ENCODE peak calls at places on chromosomes 12 and 14, in eight cellular contexts. M, J, X, V, A, N, W and S are unnamed samples.

GRCh38 chr14:31927348-31927826 is 149.7 kb upstream of the ARHGAP5 start:
- DNase-seq in M (no peak), J (no peak), X (peak; percentile 67), V (no peak), A (peak; percentile 87), N (no peak), W (peak; percentile 20), S (no peak)

GRCh38 chr12:51324953-51325352 is 979 bp upstream of the BIN2 start:
- DNase-seq in M (no peak), J (no peak), X (no peak), V (no peak), A (no peak), N (no peak), W (no peak), S (no peak)

GRCh38 chr14:34983148-34983760 is 462 bp downstream of the SRP54 start:
- DNase-seq in M (no peak), J (no peak), X (no peak), V (no peak), A (no peak), N (no peak), W (no peak), S (no peak)

GRCh38 chr14:35532783-35533356 is 1.1 kb upstream of the INSM2 start:
- DNase-seq in M (no peak), J (no peak), X (no peak), V (no peak), A (no peak), N (peak; percentile 10), W (no peak), S (no peak)

GRCh38 chr12:124494751-124495129 is 72.7 kb downstream of the NCOR2 start:
- DNase-seq in M (no peak), J (no peak), X (no peak), V (no peak), A (no peak), N (no peak), W (no peak), S (no peak)

GRCh38 chr14:105475916-105476845 is 1.6 kb downstream of the CRIP2 start:
- DNase-seq in M (no peak), J (no peak), X (no peak), V (peak; percentile 67), A (no peak), N (no peak), W (no peak), S (no peak)

GRCh38 chr12:65163755-65164154 is 5.6 kb upstream of the LEMD3 start:
- DNase-seq in M (no peak), J (no peak), X (no peak), V (no peak), A (no peak), N (no peak), W (no peak), S (no peak)

GRCh38 chr12:113388351-113388750 is 15.3 kb downstream of the SDS start:
- DNase-seq in M (no peak), J (no peak), X (no peak), V (no peak), A (no peak), N (no peak), W (no peak), S (no peak)

GRCh38 chr14:41623737-41624136 is 17.1 kb downstream of the LRFN5 start:
- DNase-seq in M (no peak), J (no peak), X (no peak), V (no peak), A (no peak), N (no peak), W (no peak), S (no peak)

GRCh38 chr12:122528992-122529391 is 1.9 kb downstream of the KNTC1 start:
- DNase-seq in M (no peak), J (no peak), X (no peak), V (no peak), A (no peak), N (no peak), W (no peak), S (no peak)

GRCh38 chr12:103075848-103076247 is 118.4 kb downstream of the ASCL1 start:
- DNase-seq in M (no peak), J (no peak), X (no peak), V (no peak), A (no peak), N (no peak), W (no peak), S (no peak)

GRCh38 chr14:69459122-69459521 is 25.4 kb upstream of the PLEKHD1 start:
- DNase-seq in M (no peak), J (no peak), X (no peak), V (no peak), A (no peak), N (no peak), W (no peak), S (no peak)

GRCh38 chr14:60514378-60515243 is 5.7 kb downstream of the SIX6 start:
- DNase-seq in M (no peak), J (no peak), X (no peak), V (no peak), A (no peak), N (no peak), W (peak; percentile 84), S (no peak)

GRCh38 chr14:103847954-103848719 is 762 bp upstream of the PPP1R13B start:
- DNase-seq in M (no peak), J (peak; percentile 9), X (no peak), V (no peak), A (no peak), N (no peak), W (peak; percentile 59), S (no peak)

GRCh38 chr12:52093346-52093745 is 13.8 kb downstream of the SMIM41 start:
- DNase-seq in M (no peak), J (no peak), X (no peak), V (no peak), A (no peak), N (no peak), W (no peak), S (no peak)

GRCh38 chr12:31647106-31647505 is 12.4 kb upstream of the ETFBKMT start:
- DNase-seq in M (no peak), J (no peak), X (no peak), V (no peak), A (no peak), N (no peak), W (no peak), S (no peak)

GRCh38 chr12:27554421-27555186 is 30.6 kb downstream of the PPFIBP1 start:
- DNase-seq in M (no peak), J (no peak), X (no peak), V (no peak), A (peak; percentile 58), N (no peak), W (peak; percentile 46), S (no peak)

GRCh38 chr14:105855893-105856675 is 329.7 kb downstream of the TMEM121 start:
- DNase-seq in M (no peak), J (no peak), X (no peak), V (peak; percentile 30), A (no peak), N (no peak), W (no peak), S (no peak)

GRCh38 chr12:77493311-77493710 is 337.4 kb upstream of the NAV3 start:
- DNase-seq in M (no peak), J (no peak), X (no peak), V (no peak), A (peak; percentile 25), N (no peak), W (peak; percentile 2), S (no peak)

GRCh38 chr12:117486840-117487659 is 125.6 kb upstream of the NOS1 start:
- DNase-seq in M (no peak), J (no peak), X (no peak), V (peak; percentile 61), A (peak; percentile 7), N (no peak), W (peak; percentile 22), S (no peak)

GRCh38 chr14:95072310-95072709 is 85.0 kb downstream of the DICER1 start:
- DNase-seq in M (no peak), J (no peak), X (no peak), V (no peak), A (no peak), N (no peak), W (no peak), S (no peak)